ENCODE peak calls at places on chromosomes 11 and 22, in ten cellular contexts. O is neural crest cell; R is fibroblast of mammary gland; N is HCT116; P is CD4-positive, alpha-beta T cell; L is mesothelial cell of epicardium; U is transverse colon; Q is H1; B is coronary artery; X is lower lobe of right lung. C is an unnamed sample.
A peak's percentile ranks its signal among the peaks of the same experiment; 100 is the strongest.

GRCh38 chr11:13923716-13924650 is 38.5 kb upstream of the SPON1 start:
- DNase-seq in O (no peak), R (no peak), N (peak; percentile 66), P (peak; percentile 24), L (no peak), U (no peak), Q (no peak), B (no peak), X (no peak), C (no peak)

GRCh38 chr11:65436412-65437032 is 13.9 kb downstream of the NEAT1 start:
- DNase-seq in O (no peak), R (peak; percentile 42), N (no peak), P (no peak), L (no peak), U (peak; percentile 19), Q (no peak), B (peak; percentile 36), X (no peak), C (no peak)

GRCh38 chr11:10913075-10913474 is 55.2 kb upstream of the ZBED5 start:
- DNase-seq in O (no peak), R (no peak), N (no peak), P (no peak), L (no peak), U (no peak), Q (no peak), B (no peak), X (no peak), C (no peak)

GRCh38 chr11:32090774-32091370 is at the start of gene RCN1:
- DNase-seq in O (peak; percentile 82), R (peak; percentile 71), N (no peak), P (peak; percentile 10), L (peak; percentile 84), U (peak; percentile 57), Q (peak; percentile 85), B (peak; percentile 81), X (peak; percentile 70), C (peak; percentile 50)

GRCh38 chr11:8959546-8960166 is 4.6 kb downstream of the TMEM9B start:
- DNase-seq in O (peak; percentile 13), R (peak; percentile 88), N (peak; percentile 67), P (no peak), L (no peak), U (peak; percentile 15), Q (no peak), B (no peak), X (no peak), C (no peak)

GRCh38 chr11:60971520-60971919 is at the start of gene CD6:
- DNase-seq in O (no peak), R (no peak), N (no peak), P (peak; percentile 53), L (no peak), U (peak; percentile 29), Q (no peak), B (no peak), X (no peak), C (no peak)

GRCh38 chr11:79440451-79441158 is at the start of gene TENM4:
- DNase-seq in O (peak; percentile 65), R (peak; percentile 85), N (no peak), P (no peak), L (peak; percentile 78), U (peak; percentile 35), Q (peak; percentile 69), B (peak; percentile 84), X (peak; percentile 60), C (peak; percentile 45)

GRCh38 chr11:19966927-19967326 is 193.3 kb downstream of the DBX1 start:
- DNase-seq in O (no peak), R (no peak), N (no peak), P (no peak), L (no peak), U (no peak), Q (no peak), B (peak; percentile 12), X (no peak), C (no peak)

GRCh38 chr11:114133548-114134329 is 74.2 kb downstream of the ZBTB16 start:
- DNase-seq in O (no peak), R (peak; percentile 69), N (no peak), P (no peak), L (no peak), U (peak; percentile 6), Q (no peak), B (no peak), X (no peak), C (no peak)

GRCh38 chr11:17564687-17565042 is 17.6 kb downstream of the OTOG start:
- DNase-seq in O (no peak), R (no peak), N (no peak), P (no peak), L (no peak), U (no peak), Q (peak; percentile 69), B (no peak), X (no peak), C (no peak)

GRCh38 chr22:46214616-46215015 is 35.5 kb downstream of the CDPF1 start:
- DNase-seq in O (no peak), R (no peak), N (no peak), P (no peak), L (no peak), U (no peak), Q (no peak), B (no peak), X (no peak), C (no peak)

GRCh38 chr11:7668911-7669310 is 4.4 kb downstream of the CYB5R2 start:
- DNase-seq in O (no peak), R (no peak), N (no peak), P (no peak), L (no peak), U (no peak), Q (no peak), B (no peak), X (no peak), C (no peak)

GRCh38 chr22:46798366-46799057 is 36.1 kb downstream of the TBC1D22A start:
- DNase-seq in O (peak; percentile 90), R (peak; percentile 62), N (peak; percentile 29), P (peak; percentile 63), L (peak; percentile 83), U (peak; percentile 82), Q (peak; percentile 94), B (peak; percentile 77), X (peak; percentile 85), C (no peak)

GRCh38 chr11:36492724-36493304 is 17.3 kb downstream of the TRAF6 start:
- DNase-seq in O (peak; percentile 16), R (peak; percentile 64), N (peak; percentile 42), P (peak; percentile 11), L (no peak), U (no peak), Q (no peak), B (no peak), X (no peak), C (no peak)

GRCh38 chr11:71202598-71202944 is 49.8 kb downstream of the SHANK2 start:
- DNase-seq in O (no peak), R (no peak), N (no peak), P (no peak), L (no peak), U (no peak), Q (no peak), B (no peak), X (peak; percentile 25), C (no peak)

GRCh38 chr22:43275545-43275981 is 67.6 kb downstream of the SCUBE1 start:
- DNase-seq in O (no peak), R (peak; percentile 61), N (peak; percentile 56), P (no peak), L (no peak), U (no peak), Q (peak; percentile 74), B (no peak), X (no peak), C (no peak)

GRCh38 chr11:28539239-28540025 is 431.2 kb downstream of the METTL15 start:
- DNase-seq in O (no peak), R (peak; percentile 23), N (no peak), P (no peak), L (no peak), U (no peak), Q (no peak), B (no peak), X (no peak), C (no peak)

GRCh38 chr22:28025866-28026575 is 107.0 kb upstream of the PITPNB start:
- DNase-seq in O (no peak), R (no peak), N (no peak), P (no peak), L (peak; percentile 32), U (no peak), Q (no peak), B (no peak), X (no peak), C (no peak)

GRCh38 chr11:112410325-112410724 is 149.7 kb upstream of the PLET1 start:
- DNase-seq in O (no peak), R (no peak), N (no peak), P (no peak), L (no peak), U (no peak), Q (no peak), B (no peak), X (no peak), C (no peak)

GRCh38 chr11:111358038-111359001 is 20.8 kb downstream of the POU2AF1 start:
- DNase-seq in O (no peak), R (no peak), N (no peak), P (no peak), L (no peak), U (no peak), Q (no peak), B (no peak), X (no peak), C (no peak)
- TF ChIP-seq CTCF in O (no peak), R (no peak), N (no peak), P (no peak), L (no peak), U (no peak), Q (no peak), B (no peak), X (no peak), C (no peak)

GRCh38 chr11:44748606-44749005 is 21.8 kb downstream of the TSPAN18 start:
- DNase-seq in O (no peak), R (no peak), N (no peak), P (no peak), L (no peak), U (no peak), Q (peak; percentile 30), B (peak; percentile 31), X (no peak), C (no peak)
- TF ChIP-seq CTCF in O (no peak), R (no peak), N (no peak), P (no peak), L (no peak), U (no peak), Q (no peak), B (no peak), X (no peak), C (no peak)

GRCh38 chr11:120660024-120660565 is 148.5 kb downstream of the GRIK4 start:
- DNase-seq in O (peak; percentile 32), R (peak; percentile 56), N (peak; percentile 46), P (no peak), L (no peak), U (peak; percentile 41), Q (peak; percentile 87), B (no peak), X (no peak), C (no peak)
- TF ChIP-seq CTCF in O (peak; percentile 59), R (peak; percentile 29), N (peak; percentile 76), P (no peak), L (peak; percentile 32), U (peak; percentile 34), Q (peak; percentile 83), B (no peak), X (no peak), C (peak; percentile 18)

DNA sequence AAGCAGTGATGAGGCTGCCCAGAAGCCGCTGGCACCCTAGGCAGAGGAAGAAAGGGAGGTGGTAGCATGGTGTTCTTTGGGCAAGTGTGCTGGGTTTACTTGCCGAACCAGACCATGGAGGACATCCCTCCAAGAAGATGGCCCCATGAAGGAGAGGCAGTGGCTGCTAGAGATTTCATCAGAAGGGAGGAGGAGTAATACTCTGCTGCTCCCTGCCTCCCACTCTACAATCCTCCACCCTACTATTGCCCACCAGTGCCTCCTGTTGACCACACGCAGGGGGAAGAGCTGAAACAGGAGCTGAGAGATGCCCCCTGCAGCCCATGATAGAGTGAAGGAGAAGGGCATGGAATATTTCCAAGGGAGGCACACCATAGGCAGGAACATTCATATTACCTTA is 51.0 kb upstream of the PRSS23 start:
- DNase-seq in O (no peak), R (no peak), N (no peak), P (no peak), L (no peak), U (no peak), Q (no peak), B (no peak), X (no peak), C (no peak)
- TF ChIP-seq CTCF in O (no peak), R (peak; percentile 17), N (peak; percentile 39), P (no peak), L (no peak), U (no peak), Q (peak; percentile 64), B (no peak), X (no peak), C (no peak)

C was measured in CD14-positive monocyte.